ENCODE peak calls at places on chromosome 2, in eight cellular contexts. T is progenitor cell of endocrine pancreas, P is IMR-90, B is B cell, A is body of pancreas, U is Calu3, S is astrocyte of the spinal cord, E is endothelial cell of umbilical vein. H is an unnamed sample.

GRCh38 chr2:240136671-240137292 is 677 bp upstream of the COPS9 start:
- DNase-seq in T (no peak), P (no peak), B (no peak), A (peak), U (no peak), S (no peak), E (no peak), H (no peak)

GRCh38 chr2:9753276-9753600 is 90.0 kb upstream of the TAF1B start:
- DNase-seq in T (no peak), P (peak), B (no peak), A (peak), U (peak), S (peak), E (peak), H (no peak)

GRCh38 chr2:216849987-216850386 is 9.9 kb downstream of the TNP1 start:
- DNase-seq in T (no peak), P (no peak), B (no peak), A (peak), U (peak), S (no peak), E (no peak), H (no peak)

GRCh38 chr2:200379481-200380120 is 73.1 kb downstream of the SPATS2L start:
- DNase-seq in T (no peak), P (no peak), B (no peak), A (no peak), U (no peak), S (no peak), E (no peak), H (no peak)

GRCh38 chr2:46696966-46697829 is 217.8 kb downstream of the TMEM247 start:
- DNase-seq in T (no peak), P (no peak), B (no peak), A (no peak), U (no peak), S (no peak), E (no peak), H (no peak)

GRCh38 chr2:162113771-162114168 is 38.3 kb downstream of the GCG start:
- DNase-seq in T (no peak), P (peak), B (no peak), A (no peak), U (no peak), S (peak), E (peak), H (no peak)

GRCh38 chr2:61016392-61017002 is 1.0 kb upstream of the PEX13 start:
- DNase-seq in T (no peak), P (no peak), B (no peak), A (no peak), U (no peak), S (no peak), E (peak), H (no peak)

GRCh38 chr2:216424305-216424704 is 12.0 kb downstream of the SMARCAL1 start:
- DNase-seq in T (no peak), P (no peak), B (no peak), A (no peak), U (no peak), S (no peak), E (no peak), H (no peak)

GRCh38 chr2:169891593-169892298 is 64.5 kb downstream of the UBR3 start:
- DNase-seq in T (no peak), P (peak), B (no peak), A (no peak), U (no peak), S (peak), E (no peak), H (no peak)

GRCh38 chr2:224058048-224058775 is 19.1 kb upstream of the SERPINE2 start:
- DNase-seq in T (no peak), P (no peak), B (no peak), A (no peak), U (no peak), S (no peak), E (no peak), H (no peak)

GRCh38 chr2:179861027-179861776 is at the start of gene ZNF385B:
- DNase-seq in T (peak), P (peak), B (no peak), A (peak), U (peak), S (no peak), E (peak), H (peak)

GRCh38 chr2:109126501-109126860 is 2.5 kb upstream of the SH3RF3 start:
- DNase-seq in T (no peak), P (peak), B (no peak), A (no peak), U (no peak), S (peak), E (no peak), H (no peak)

GRCh38 chr2:38713311-38713710 is 37.9 kb downstream of the SRSF7 start:
- DNase-seq in T (no peak), P (no peak), B (no peak), A (no peak), U (no peak), S (no peak), E (no peak), H (no peak)

GRCh38 chr2:13413989-13414388 is 697.3 kb downstream of the TRIB2 start:
- DNase-seq in T (no peak), P (no peak), B (no peak), A (no peak), U (no peak), S (no peak), E (no peak), H (no peak)

GRCh38 chr2:29117636-29118303 is 2.6 kb downstream of the CLIP4 start:
- DNase-seq in T (no peak), P (peak), B (no peak), A (no peak), U (no peak), S (peak), E (peak), H (no peak)

GRCh38 chr2:182852090-182852489 is 14.3 kb downstream of the FRZB start:
- DNase-seq in T (no peak), P (no peak), B (no peak), A (peak), U (peak), S (no peak), E (no peak), H (no peak)

GRCh38 chr2:234292205-234292954 is 204.5 kb downstream of the ARL4C start:
- DNase-seq in T (no peak), P (no peak), B (peak), A (no peak), U (no peak), S (peak), E (peak), H (no peak)

GRCh38 chr2:11515441-11516071 is 18.3 kb upstream of the GREB1 start:
- DNase-seq in T (no peak), P (no peak), B (no peak), A (no peak), U (no peak), S (no peak), E (no peak), H (peak)

GRCh38 chr2:71066856-71067255 is 1.6 kb upstream of the NAGK start:
- DNase-seq in T (no peak), P (no peak), B (no peak), A (no peak), U (no peak), S (no peak), E (no peak), H (no peak)

GRCh38 chr2:70258532-70258875 is 567 bp downstream of the PCYOX1 start:
- DNase-seq in T (peak), P (peak), B (no peak), A (peak), U (no peak), S (no peak), E (no peak), H (peak)

GRCh38 chr2:213764849-213765248 is 480.6 kb downstream of the SPAG16 start:
- DNase-seq in T (no peak), P (no peak), B (no peak), A (no peak), U (no peak), S (no peak), E (no peak), H (no peak)

GRCh38 chr2:216774620-216775019 is 79.3 kb upstream of the IGFBP5 start:
- DNase-seq in T (no peak), P (peak), B (no peak), A (peak), U (no peak), S (peak), E (no peak), H (peak)

GRCh38 chr2:108923736-108924443 is 65.1 kb downstream of the EDAR start:
- DNase-seq in T (no peak), P (no peak), B (no peak), A (no peak), U (no peak), S (no peak), E (no peak), H (no peak)

GRCh38 chr2:75605770-75606535 is 40.6 kb upstream of the MRPL19 start:
- DNase-seq in T (no peak), P (peak), B (no peak), A (peak), U (no peak), S (peak), E (peak), H (no peak)

GRCh38 chr2:17672583-17673317 is 80.9 kb downstream of the SMC6 start:
- DNase-seq in T (no peak), P (peak), B (no peak), A (no peak), U (no peak), S (peak), E (no peak), H (no peak)

GRCh38 chr2:172623249-172623965 is 67.5 kb downstream of the PDK1 start:
- DNase-seq in T (no peak), P (peak), B (no peak), A (no peak), U (no peak), S (peak), E (no peak), H (no peak)

GRCh38 chr2:199148076-199148845 is 309.5 kb downstream of the SATB2 start:
- DNase-seq in T (no peak), P (no peak), B (no peak), A (no peak), U (no peak), S (no peak), E (no peak), H (no peak)

GRCh38 chr2:185998562-185999070 is 260.0 kb downstream of the FSIP2 start:
- DNase-seq in T (no peak), P (no peak), B (no peak), A (no peak), U (no peak), S (no peak), E (no peak), H (no peak)

GRCh38 chr2:178298785-178299212 is 104.5 kb downstream of the OSBPL6 start:
- DNase-seq in T (no peak), P (peak), B (no peak), A (no peak), U (no peak), S (peak), E (peak), H (no peak)

GRCh38 chr2:217105733-217106649 is 246.1 kb upstream of the TNP1 start:
- DNase-seq in T (no peak), P (peak), B (no peak), A (no peak), U (peak), S (peak), E (peak), H (no peak)

GRCh38 chr2:128458438-128458837 is 139.8 kb upstream of the HS6ST1 start:
- DNase-seq in T (no peak), P (peak), B (no peak), A (no peak), U (no peak), S (no peak), E (no peak), H (no peak)

GRCh38 chr2:152627010-152627957 is 90.0 kb downstream of the PRPF40A start:
- DNase-seq in T (no peak), P (peak), B (no peak), A (no peak), U (peak), S (peak), E (peak), H (no peak)

GRCh38 chr2:83364264-83364663 is 1094.8 kb downstream of the SUCLG1 start:
- DNase-seq in T (no peak), P (no peak), B (no peak), A (no peak), U (no peak), S (peak), E (no peak), H (no peak)

GRCh38 chr2:65390134-65390533 is 42.3 kb downstream of the SPRED2 start:
- DNase-seq in T (no peak), P (no peak), B (peak), A (no peak), U (no peak), S (no peak), E (no peak), H (no peak)

GRCh38 chr2:37802899-37803379 is 122.1 kb upstream of the RMDN2 start:
- DNase-seq in T (no peak), P (peak), B (no peak), A (no peak), U (no peak), S (peak), E (peak), H (no peak)

GRCh38 chr2:199991691-199992090 is 36.3 kb downstream of the MAIP1 start:
- DNase-seq in T (no peak), P (no peak), B (no peak), A (no peak), U (no peak), S (no peak), E (no peak), H (no peak)

GRCh38 chr2:33291278-33292013 is 185.0 kb upstream of the RASGRP3 start:
- DNase-seq in T (no peak), P (peak), B (no peak), A (no peak), U (no peak), S (peak), E (peak), H (no peak)

GRCh38 chr2:102114851-102115497 is 27.6 kb upstream of the IL1R1 start:
- DNase-seq in T (no peak), P (peak), B (no peak), A (peak), U (no peak), S (no peak), E (peak), H (no peak)

GRCh38 chr2:90069290-90069894 is 1377.9 kb downstream of the RPIA start:
- DNase-seq in T (peak), P (no peak), B (no peak), A (peak), U (peak), S (no peak), E (no peak), H (peak)

GRCh38 chr2:188623995-188624643 is 332.4 kb downstream of the GULP1 start:
- DNase-seq in T (no peak), P (peak), B (no peak), A (no peak), U (no peak), S (peak), E (no peak), H (no peak)
- TF ChIP-seq CTCF in T (no peak), P (no peak), B (no peak), A (no peak), U (no peak), S (no peak), E (no peak), H (no peak)

GRCh38 chr2:54773838-54774237 is 50.4 kb downstream of the EML6 start:
- DNase-seq in T (no peak), P (no peak), B (no peak), A (no peak), U (no peak), S (no peak), E (no peak), H (no peak)

GRCh38 chr2:54772531-54772930 is 49.1 kb downstream of the EML6 start:
- DNase-seq in T (no peak), P (no peak), B (no peak), A (no peak), U (no peak), S (no peak), E (no peak), H (no peak)

GRCh38 chr2:54773233-54773632 is 49.8 kb downstream of the EML6 start:
- DNase-seq in T (no peak), P (no peak), B (no peak), A (no peak), U (no peak), S (no peak), E (no peak), H (no peak)

GRCh38 chr2:54776494-54776893 is 53.0 kb downstream of the EML6 start:
- DNase-seq in T (no peak), P (no peak), B (no peak), A (no peak), U (no peak), S (no peak), E (no peak), H (no peak)

DNA sequence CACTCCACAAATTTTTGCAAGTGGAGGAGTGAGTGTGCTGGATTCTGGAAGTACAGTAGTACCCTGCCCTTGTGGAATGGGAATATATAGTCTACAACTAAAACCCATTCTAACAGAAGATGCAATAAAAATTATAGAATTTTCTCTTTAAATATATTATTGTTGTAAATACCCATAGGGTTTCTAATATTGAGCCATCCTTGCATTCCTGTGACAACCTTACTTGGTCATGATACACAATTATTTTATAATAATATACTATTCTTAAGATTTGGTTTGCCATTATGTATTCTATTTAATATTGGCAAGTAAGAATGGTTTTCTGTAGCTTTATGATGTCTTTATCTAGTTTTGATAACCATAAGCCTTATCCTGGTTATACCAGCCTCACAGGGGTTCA is 52.2 kb downstream of the EML6 start:
- DNase-seq in T (no peak), P (no peak), B (no peak), A (no peak), U (no peak), S (no peak), E (no peak), H (no peak)
- TF ChIP-seq CTCF in T (no peak), P (no peak), B (no peak), A (no peak), U (no peak), S (no peak), E (no peak), H (no peak)

GRCh38 chr2:132416996-132417395 is 391 bp downstream of the GPR39 start:
- DNase-seq in T (no peak), P (no peak), B (no peak), A (peak), U (peak), S (no peak), E (no peak), H (no peak)
- TF ChIP-seq CTCF in T (no peak), P (no peak), B (no peak), A (no peak), U (no peak), S (no peak), E (no peak), H (no peak)

GRCh38 chr2:68196120-68196716 is 38.5 kb downstream of the PNO1 start:
- DNase-seq in T (no peak), P (peak), B (peak), A (peak), U (no peak), S (peak), E (peak), H (no peak)
- TF ChIP-seq CTCF in T (peak), P (peak), B (peak), A (peak), U (no peak), S (peak), E (peak), H (peak)

DNA sequence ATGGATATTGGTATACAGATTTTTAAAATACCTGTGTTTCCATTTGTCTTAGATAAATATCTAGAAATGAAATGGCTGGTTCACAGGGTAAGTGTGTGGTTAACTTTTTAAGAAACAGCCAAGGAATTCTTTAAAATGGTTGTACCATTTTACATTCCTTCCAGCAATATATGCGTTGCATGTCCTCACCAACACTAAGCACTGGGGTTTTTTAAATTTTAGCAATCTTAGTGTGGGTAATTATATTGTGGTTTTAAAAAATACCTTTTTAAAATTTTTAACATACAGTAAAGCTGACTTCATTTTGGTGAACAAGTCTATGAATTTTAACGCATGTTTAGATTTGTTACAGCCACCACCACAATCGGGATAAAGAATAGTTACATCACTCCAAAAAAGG is 128.0 kb upstream of the MSTN start:
- DNase-seq in T (no peak), P (no peak), B (no peak), A (no peak), U (no peak), S (peak), E (no peak), H (no peak)
- TF ChIP-seq CTCF in T (no peak), P (no peak), B (no peak), A (no peak), U (no peak), S (no peak), E (no peak), H (no peak)

DNA sequence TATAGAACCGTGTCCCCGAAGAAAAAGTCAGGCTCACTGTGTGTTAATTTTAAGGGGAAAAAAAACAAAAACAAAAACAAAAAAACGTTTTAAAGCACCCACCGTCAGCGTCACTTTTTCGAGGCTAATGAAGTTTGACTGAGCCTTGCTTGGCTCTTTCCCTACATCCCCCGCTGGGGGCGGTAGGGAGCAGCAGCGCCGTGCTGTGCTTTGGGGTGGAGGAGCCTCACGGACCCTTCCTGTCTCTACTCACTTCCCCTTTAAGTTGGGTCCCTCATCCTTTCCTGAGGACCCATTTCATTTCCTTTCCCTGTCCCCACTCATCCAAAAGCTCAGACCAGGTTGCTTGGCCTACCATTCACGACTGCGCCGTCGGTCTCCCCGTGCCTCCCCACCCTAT is 82.8 kb upstream of the RPL31 start:
- DNase-seq in T (no peak), P (no peak), B (peak), A (no peak), U (no peak), S (no peak), E (no peak), H (peak)
- TF ChIP-seq CTCF in T (peak), P (peak), B (peak), A (no peak), U (no peak), S (peak), E (peak), H (peak)

GRCh38 chr2:98412751-98413445 is 31.8 kb upstream of the INPP4A start:
- DNase-seq in T (no peak), P (peak), B (peak), A (peak), U (peak), S (peak), E (peak), H (no peak)
- TF ChIP-seq CTCF in T (peak), P (peak), B (peak), A (peak), U (peak), S (peak), E (peak), H (peak)

GRCh38 chr2:219947575-219947974 is 320.1 kb downstream of the SLC4A3 start:
- DNase-seq in T (no peak), P (peak), B (no peak), A (no peak), U (no peak), S (peak), E (no peak), H (no peak)
- TF ChIP-seq CTCF in T (no peak), P (no peak), B (no peak), A (no peak), U (no peak), S (no peak), E (no peak), H (no peak)

DNA sequence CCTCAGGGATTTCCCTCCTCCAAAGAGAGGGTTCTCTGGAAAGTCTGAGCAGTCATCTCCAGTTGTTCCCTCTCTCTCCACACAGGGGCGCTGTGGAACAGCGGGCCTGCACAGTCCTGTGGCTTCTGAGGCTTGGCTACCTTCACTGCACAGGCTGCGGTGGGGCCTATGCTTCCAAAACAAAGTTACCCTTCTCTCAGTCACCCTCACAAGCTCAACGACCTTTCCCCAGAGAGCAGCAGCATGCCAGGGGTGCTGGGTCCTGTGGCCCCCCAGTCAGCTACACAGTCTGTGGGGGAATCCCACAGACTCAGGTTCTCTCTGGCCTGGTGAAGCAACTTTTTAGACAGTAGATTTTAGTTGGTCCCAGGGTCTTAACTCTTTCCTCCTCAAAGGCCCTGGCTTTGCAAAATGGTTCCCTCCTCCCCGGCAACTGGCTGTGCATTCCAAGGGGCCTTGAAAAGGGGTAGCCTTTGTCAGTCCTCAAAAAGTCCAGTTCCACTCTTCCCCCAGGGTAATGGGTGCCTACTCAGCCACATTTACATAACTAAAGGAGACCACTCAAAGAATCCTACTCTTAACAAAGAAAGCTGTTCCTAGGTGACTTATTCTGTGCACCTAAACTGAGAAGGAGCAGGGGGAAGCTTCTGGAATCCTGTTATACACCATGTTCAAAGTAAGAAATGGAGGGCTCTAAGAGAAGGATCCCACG is 14.9 kb downstream of the B3GNT7 start:
- DNase-seq in T (no peak), P (no peak), B (no peak), A (no peak), U (no peak), S (no peak), E (no peak), H (no peak)
- TF ChIP-seq CTCF in T (peak), P (peak), B (peak), A (peak), U (peak), S (peak), E (peak), H (peak)

H was measured in glutamatergic neuron.